ENCODE peak calls at places on chromosomes 7 and 10, in nine cellular contexts. U is suprapubic skin, S is HepG2, J is stomach, X is upper lobe of left lung, A is H1, P is IMR-90, G is breast epithelium, L is testis. B is an unnamed sample.

GRCh38 chr7:44162785-44163395 is 21.8 kb upstream of the MYL7 start:
- DNase-seq in J (no peak), P (no peak), X (no peak), S (no peak), G (no peak), A (no peak), L (no peak), U (peak), B (no peak)

GRCh38 chr7:17487343-17487742 is 188.9 kb downstream of the AHR start:
- DNase-seq in X (no peak), G (no peak), J (no peak), S (no peak), U (no peak), A (no peak), L (no peak), P (no peak), B (no peak)

GRCh38 chr10:36725581-36726520 is 399.5 kb upstream of the ANKRD30A start:
- DNase-seq in L (no peak), J (no peak), U (no peak), A (peak), X (no peak), P (peak), G (peak), S (peak), B (no peak)

GRCh38 chr7:16078076-16078952 is 343.0 kb downstream of the CRPPA start:
- DNase-seq in S (peak), P (peak), X (no peak), L (peak), G (no peak), U (no peak), A (no peak), J (no peak), B (no peak)

GRCh38 chr7:138981332-138982203 is at the start of gene KIAA1549:
- DNase-seq in X (peak), A (no peak), L (peak), J (peak), U (no peak), G (no peak), P (peak), S (peak), B (peak)

GRCh38 chr7:57416601-57417358 is 33.2 kb upstream of the ZNF716 start:
- DNase-seq in A (no peak), L (no peak), U (no peak), G (no peak), J (no peak), X (no peak), P (no peak), S (no peak), B (no peak)

GRCh38 chr7:41993173-41993867 is 243.7 kb downstream of the GLI3 start:
- DNase-seq in P (peak), G (no peak), S (no peak), U (no peak), J (no peak), L (no peak), A (no peak), X (no peak), B (no peak)

GRCh38 chr7:44131173-44132009 is 8.0 kb upstream of the POLD2 start:
- DNase-seq in X (no peak), S (peak), J (no peak), P (no peak), G (no peak), L (no peak), U (no peak), A (no peak), B (no peak)

GRCh38 chr7:50393076-50393475 is 57.1 kb downstream of the FIGNL1 start:
- DNase-seq in L (no peak), S (no peak), X (no peak), G (no peak), P (no peak), A (no peak), U (no peak), J (no peak), B (no peak)

GRCh38 chr10:23157239-23157661 is 34.9 kb upstream of the PTF1A start:
- DNase-seq in P (no peak), J (no peak), G (no peak), L (no peak), X (no peak), S (no peak), U (no peak), A (no peak), B (no peak)

GRCh38 chr10:121753726-121754476 is 155.7 kb upstream of the FGFR2 start:
- DNase-seq in U (no peak), A (no peak), J (no peak), X (no peak), S (no peak), G (no peak), L (no peak), P (peak), B (peak)

GRCh38 chr7:66859794-66860645 is 61.0 kb upstream of the TMEM248 start:
- DNase-seq in U (no peak), S (no peak), J (no peak), L (no peak), G (no peak), P (peak), X (no peak), A (no peak), B (no peak)

GRCh38 chr7:142961595-142961972 is 579 bp downstream of the KEL start:
- DNase-seq in A (no peak), J (no peak), P (no peak), L (no peak), X (no peak), S (no peak), G (no peak), U (no peak), B (no peak)

GRCh38 chr10:66586073-66586472 is 339.8 kb upstream of the LRRTM3 start:
- DNase-seq in L (peak), U (no peak), G (no peak), A (no peak), S (no peak), J (peak), X (no peak), P (peak), B (no peak)

GRCh38 chr7:135672560-135673359 is 10.4 kb downstream of the STMP1 start:
- DNase-seq in U (no peak), P (peak), J (no peak), A (no peak), G (no peak), X (no peak), L (peak), S (peak), B (no peak)

GRCh38 chr10:70576803-70577517 is 25.6 kb downstream of the PRF1 start:
- DNase-seq in A (no peak), P (peak), S (no peak), G (no peak), L (no peak), J (no peak), X (no peak), U (no peak), B (no peak)

GRCh38 chr10:71223365-71224058 is 11.1 kb downstream of the UNC5B start:
- DNase-seq in J (no peak), L (no peak), G (no peak), U (no peak), S (no peak), P (no peak), X (no peak), A (no peak), B (no peak)

GRCh38 chr7:87220734-87221215 is 1.2 kb upstream of the TMEM243 start:
- DNase-seq in L (peak), U (no peak), J (no peak), G (no peak), S (no peak), A (no peak), P (no peak), X (no peak), B (no peak)

GRCh38 chr10:30124706-30125105 is 65.3 kb upstream of the JCAD start:
- DNase-seq in X (no peak), U (no peak), G (no peak), L (no peak), P (no peak), A (no peak), J (no peak), S (no peak), B (no peak)

GRCh38 chr7:151378011-151378410 is 31.8 kb downstream of the WDR86 start:
- DNase-seq in A (no peak), J (no peak), S (no peak), X (no peak), P (no peak), U (no peak), L (no peak), G (no peak), B (no peak)

GRCh38 chr7:103445228-103446020 is 583 bp downstream of the SLC26A5 start:
- DNase-seq in A (no peak), X (no peak), U (no peak), L (no peak), J (no peak), S (no peak), P (no peak), G (no peak), B (no peak)

GRCh38 chr10:116002735-116003134 is 270.3 kb downstream of the GFRA1 start:
- DNase-seq in U (no peak), J (no peak), P (no peak), S (no peak), X (no peak), A (no peak), L (no peak), G (no peak), B (no peak)

GRCh38 chr10:11263039-11263345 is 245.3 kb downstream of the CELF2 start:
- DNase-seq in G (no peak), P (no peak), J (no peak), A (no peak), L (no peak), U (no peak), S (no peak), X (no peak), B (no peak)

GRCh38 chr10:72334832-72335393 is 19.8 kb downstream of the DNAJB12 start:
- DNase-seq in A (no peak), L (peak), P (peak), U (peak), S (peak), J (peak), G (peak), X (peak), B (peak)

GRCh38 chr10:79073784-79074432 is 5.1 kb downstream of the ZMIZ1 start:
- DNase-seq in X (no peak), U (no peak), A (no peak), P (peak), L (peak), J (peak), G (no peak), S (peak), B (no peak)

GRCh38 chr7:76326646-76327233 is 24.3 kb downstream of the HSPB1 start:
- DNase-seq in A (no peak), X (no peak), J (no peak), S (no peak), U (no peak), L (no peak), P (peak), G (no peak), B (no peak)

GRCh38 chr10:122516733-122517132 is 43.8 kb upstream of the DMBT1 start:
- DNase-seq in A (no peak), G (no peak), S (no peak), J (no peak), L (no peak), U (no peak), X (no peak), P (no peak), B (no peak)

GRCh38 chr10:122725768-122726167 is 26.1 kb upstream of the C10orf120 start:
- DNase-seq in A (no peak), J (no peak), P (no peak), U (no peak), X (no peak), G (no peak), L (no peak), S (no peak), B (no peak)

GRCh38 chr7:126286317-126286716 is 966.4 kb downstream of the GRM8 start:
- DNase-seq in U (no peak), P (no peak), J (no peak), A (no peak), G (no peak), S (no peak), X (no peak), L (no peak), B (no peak)

GRCh38 chr7:114818501-114818900 is 103.4 kb upstream of the MDFIC start:
- DNase-seq in L (no peak), S (no peak), J (no peak), G (no peak), A (no peak), U (no peak), P (peak), X (no peak), B (no peak)

GRCh38 chr10:30858499-30858898 is 173.2 kb downstream of the ZNF438 start:
- DNase-seq in S (no peak), U (no peak), J (no peak), G (no peak), L (no peak), P (peak), X (no peak), A (no peak), B (no peak)

DNA sequence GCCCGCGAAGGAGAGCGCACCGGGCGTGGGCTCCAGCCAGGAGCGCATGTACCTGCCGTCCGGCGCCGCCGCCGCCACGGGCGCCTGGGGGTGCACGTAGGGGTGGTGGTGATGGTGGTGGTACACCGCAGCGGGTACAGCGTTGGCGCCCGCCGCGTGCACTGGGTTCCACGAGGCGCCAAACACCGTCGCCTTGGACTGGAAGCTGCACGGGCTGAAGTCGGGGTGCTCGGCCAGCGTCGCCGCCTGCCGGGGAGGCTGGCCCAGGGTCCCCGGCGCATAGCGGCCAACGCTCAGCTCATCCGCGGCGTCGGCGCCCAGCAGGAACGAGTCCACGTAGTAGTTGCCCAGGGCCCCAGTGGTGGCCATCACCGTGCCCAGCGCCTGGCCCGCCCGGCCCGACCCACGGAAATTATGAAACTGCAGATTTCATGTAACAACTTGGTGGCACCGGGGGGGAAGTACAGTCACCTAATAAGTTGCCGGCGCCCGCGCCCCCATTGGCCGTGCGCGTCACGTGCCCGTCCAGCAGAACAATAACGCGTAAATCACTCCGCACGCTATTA is at the start of gene HOXA9:
- DNase-seq in S (no peak), J (no peak), G (peak), X (peak), L (peak), U (peak), A (no peak), P (peak), B (no peak)
- TF ChIP-seq POLR2A in S (no peak), J (no peak), G (no peak), X (no peak), L (no peak), U (peak), A (no peak), P (no peak), B (peak)

DNA sequence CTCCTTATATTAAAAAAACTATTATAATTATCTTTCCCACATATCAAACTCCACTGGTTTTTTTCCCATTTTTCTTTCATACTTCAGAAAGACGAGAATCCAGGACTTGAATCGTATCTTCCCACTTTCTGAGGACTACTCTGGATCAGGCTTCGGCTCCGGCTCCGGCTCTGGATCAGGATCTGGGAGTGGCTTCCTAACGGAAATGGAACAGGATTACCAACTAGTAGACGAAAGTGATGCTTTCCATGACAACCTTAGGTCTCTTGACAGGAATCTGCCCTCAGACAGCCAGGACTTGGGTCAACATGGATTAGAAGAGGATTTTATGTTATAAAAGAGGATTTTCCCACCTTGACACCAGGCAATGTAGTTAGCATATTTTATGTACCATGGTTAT is 15.9 kb downstream of the SRGN start:
- DNase-seq in S (no peak), G (no peak), U (peak), L (no peak), J (no peak), A (no peak), X (no peak), P (no peak), B (no peak)
- TF ChIP-seq POLR2A in S (no peak), G (no peak), U (no peak), L (no peak), J (no peak), A (no peak), X (no peak), P (no peak), B (no peak)

GRCh38 chr10:110498982-110499795 is 1.5 kb downstream of the DUSP5 start:
- DNase-seq in G (peak), S (peak), P (peak), J (peak), L (peak), A (peak), U (no peak), X (peak), B (no peak)
- TF ChIP-seq POLR2A in G (no peak), S (no peak), P (peak), J (no peak), L (no peak), A (peak), U (no peak), X (no peak), B (peak)

GRCh38 chr7:100247152-100247757 is 27.5 kb downstream of the PVRIG start:
- DNase-seq in X (peak), P (peak), S (peak), A (peak), G (peak), L (no peak), U (no peak), J (peak), B (no peak)
- TF ChIP-seq POLR2A in X (no peak), P (no peak), S (no peak), A (no peak), G (no peak), L (no peak), U (no peak), J (no peak), B (no peak)

GRCh38 chr7:90595341-90595800 is 750 bp upstream of the CDK14 start:
- DNase-seq in G (no peak), X (no peak), U (no peak), P (peak), L (no peak), S (no peak), J (no peak), A (no peak), B (no peak)
- TF ChIP-seq POLR2A in G (no peak), X (no peak), U (no peak), P (no peak), L (no peak), S (no peak), J (no peak), A (no peak), B (no peak)

DNA sequence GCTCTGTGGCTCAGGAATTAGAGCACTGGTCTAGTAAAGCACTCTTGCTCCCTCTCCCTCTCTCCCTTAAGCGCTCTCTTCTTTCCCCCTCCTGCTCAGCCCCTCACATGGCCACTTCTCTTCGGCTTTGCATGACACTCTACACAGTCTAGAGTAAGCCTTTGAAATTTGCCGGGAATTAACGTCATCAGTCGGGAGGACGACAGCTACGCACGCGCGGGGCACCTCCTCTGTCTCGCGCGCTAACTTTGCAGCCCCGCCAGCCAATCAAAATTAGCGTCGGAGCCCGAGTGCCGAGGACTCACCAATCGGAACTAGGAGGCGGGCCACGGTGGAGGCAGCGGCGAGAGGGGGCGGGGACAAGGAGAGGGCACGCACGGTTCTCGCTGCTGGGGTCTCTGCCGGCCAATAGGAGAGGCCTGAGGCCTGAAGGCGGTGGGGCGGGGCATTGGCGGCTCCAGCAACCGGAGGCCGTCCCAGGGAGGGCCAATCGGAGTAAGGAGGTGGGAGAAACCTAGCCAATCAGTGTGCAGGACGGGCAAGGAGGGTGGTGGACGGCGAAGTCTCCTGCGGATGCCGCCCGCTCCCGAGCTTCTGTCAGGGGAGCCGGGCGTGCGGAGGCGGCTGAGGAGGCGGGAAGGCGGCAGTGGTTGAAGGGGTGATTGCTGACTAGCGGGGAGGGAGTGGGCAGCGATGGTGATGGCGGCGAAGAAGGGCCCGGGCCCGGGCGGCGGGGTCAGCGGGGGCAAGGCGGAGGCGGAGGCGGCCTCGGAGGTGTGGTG is at the start of gene AGFG2:
- DNase-seq in J (peak), P (peak), S (peak), X (peak), L (peak), U (peak), G (peak), A (peak), B (peak)
- TF ChIP-seq POLR2A in J (no peak), P (peak), S (no peak), X (peak), L (peak), U (no peak), G (peak), A (peak), B (peak)